ENCODE peak calls at places on chromosomes 16 and 17, in nine cellular contexts. One of them, this sample, is unnamed. For H3K4me1, H3K27me3 and H3K9me3, the result is how much of the 10 kb centered on the place peaks cover.

GRCh38 chr17:37239690-37240344 is 136.0 kb upstream of the C17orf78 start:
- DNase-seq in hepatocyte: peak
- DNase-seq in CD4-positive, CD25-positive, alpha-beta regulatory T cell: peak
- DNase-seq in CD8-positive, alpha-beta memory T cell: no peak
- DNase-seq in heart right ventricle: no peak
- DNase-seq in transverse colon: no peak
- DNase-seq in K562: peak
- DNase-seq in IMR-90: peak
- DNase-seq in thoracic aorta: no peak
- DNase-seq in this sample: no peak

GRCh38 chr16:27355610-27356009 is 41.8 kb downstream of the IL4R start:
- DNase-seq in hepatocyte: no peak
- DNase-seq in CD4-positive, CD25-positive, alpha-beta regulatory T cell: peak
- DNase-seq in CD8-positive, alpha-beta memory T cell: no peak
- DNase-seq in heart right ventricle: peak
- DNase-seq in transverse colon: peak
- DNase-seq in K562: peak
- DNase-seq in IMR-90: peak
- DNase-seq in thoracic aorta: no peak
- DNase-seq in this sample: peak

GRCh38 chr17:21573961-21574610 is 118.2 kb upstream of the KCNJ18 start:
- DNase-seq in hepatocyte: no peak
- DNase-seq in CD4-positive, CD25-positive, alpha-beta regulatory T cell: peak
- DNase-seq in CD8-positive, alpha-beta memory T cell: peak
- DNase-seq in heart right ventricle: peak
- DNase-seq in transverse colon: peak
- DNase-seq in K562: no peak
- DNase-seq in IMR-90: peak
- DNase-seq in thoracic aorta: no peak
- DNase-seq in this sample: no peak

GRCh38 chr17:6713130-6713917 is at the start of gene SLC13A5:
- DNase-seq in hepatocyte: peak
- DNase-seq in CD4-positive, CD25-positive, alpha-beta regulatory T cell: no peak
- DNase-seq in CD8-positive, alpha-beta memory T cell: no peak
- DNase-seq in heart right ventricle: peak
- DNase-seq in transverse colon: no peak
- DNase-seq in K562: peak
- DNase-seq in IMR-90: no peak
- DNase-seq in thoracic aorta: no peak
- DNase-seq in this sample: no peak

GRCh38 chr16:27235055-27235937 is 32.0 kb downstream of the KDM8 start:
- DNase-seq in hepatocyte: peak
- DNase-seq in CD4-positive, CD25-positive, alpha-beta regulatory T cell: peak
- DNase-seq in CD8-positive, alpha-beta memory T cell: peak
- DNase-seq in heart right ventricle: peak
- DNase-seq in transverse colon: peak
- DNase-seq in K562: peak
- DNase-seq in IMR-90: peak
- DNase-seq in thoracic aorta: peak
- DNase-seq in this sample: peak

GRCh38 chr17:43563262-43564079 is 17.3 kb upstream of the ETV4 start:
- DNase-seq in hepatocyte: no peak
- DNase-seq in CD4-positive, CD25-positive, alpha-beta regulatory T cell: no peak
- DNase-seq in CD8-positive, alpha-beta memory T cell: no peak
- DNase-seq in heart right ventricle: no peak
- DNase-seq in transverse colon: no peak
- DNase-seq in K562: no peak
- DNase-seq in IMR-90: no peak
- DNase-seq in thoracic aorta: no peak
- DNase-seq in this sample: no peak

GRCh38 chr17:31596382-31597323 is 205.2 kb downstream of the RAB11FIP4 start:
- DNase-seq in hepatocyte: peak
- DNase-seq in CD4-positive, CD25-positive, alpha-beta regulatory T cell: no peak
- DNase-seq in CD8-positive, alpha-beta memory T cell: peak
- DNase-seq in heart right ventricle: peak
- DNase-seq in transverse colon: peak
- DNase-seq in K562: no peak
- DNase-seq in IMR-90: peak
- DNase-seq in thoracic aorta: peak
- DNase-seq in this sample: peak

GRCh38 chr17:4599505-4600281 is 15.4 kb downstream of the SMTNL2 start:
- DNase-seq in hepatocyte: peak
- DNase-seq in CD4-positive, CD25-positive, alpha-beta regulatory T cell: no peak
- DNase-seq in CD8-positive, alpha-beta memory T cell: no peak
- DNase-seq in heart right ventricle: peak
- DNase-seq in transverse colon: no peak
- DNase-seq in K562: peak
- DNase-seq in IMR-90: peak
- DNase-seq in thoracic aorta: no peak
- DNase-seq in this sample: peak

GRCh38 chr16:86383488-86384262 is 126.7 kb upstream of the FOXF1 start:
- DNase-seq in hepatocyte: no peak
- DNase-seq in CD4-positive, CD25-positive, alpha-beta regulatory T cell: no peak
- DNase-seq in CD8-positive, alpha-beta memory T cell: no peak
- DNase-seq in heart right ventricle: no peak
- DNase-seq in transverse colon: no peak
- DNase-seq in K562: peak
- DNase-seq in IMR-90: peak
- DNase-seq in thoracic aorta: no peak
- DNase-seq in this sample: no peak

GRCh38 chr17:20202141-20202574 is 193.0 kb downstream of the SPECC1 start:
- DNase-seq in hepatocyte: no peak
- DNase-seq in CD4-positive, CD25-positive, alpha-beta regulatory T cell: no peak
- DNase-seq in CD8-positive, alpha-beta memory T cell: no peak
- DNase-seq in heart right ventricle: no peak
- DNase-seq in transverse colon: peak
- DNase-seq in K562: no peak
- DNase-seq in IMR-90: no peak
- DNase-seq in thoracic aorta: no peak
- DNase-seq in this sample: no peak

GRCh38 chr17:20200016-20200788 is 191.0 kb downstream of the SPECC1 start:
- DNase-seq in hepatocyte: no peak
- DNase-seq in CD4-positive, CD25-positive, alpha-beta regulatory T cell: no peak
- DNase-seq in CD8-positive, alpha-beta memory T cell: no peak
- DNase-seq in heart right ventricle: no peak
- DNase-seq in transverse colon: no peak
- DNase-seq in K562: no peak
- DNase-seq in IMR-90: peak
- DNase-seq in thoracic aorta: no peak
- DNase-seq in this sample: no peak

GRCh38 chr17:20201059-20201458 is 191.9 kb downstream of the SPECC1 start:
- DNase-seq in hepatocyte: no peak
- DNase-seq in CD4-positive, CD25-positive, alpha-beta regulatory T cell: no peak
- DNase-seq in CD8-positive, alpha-beta memory T cell: no peak
- DNase-seq in heart right ventricle: no peak
- DNase-seq in transverse colon: no peak
- DNase-seq in K562: no peak
- DNase-seq in IMR-90: no peak
- DNase-seq in thoracic aorta: no peak
- DNase-seq in this sample: no peak

GRCh38 chr17:20196314-20196713 is 187.2 kb downstream of the SPECC1 start:
- DNase-seq in hepatocyte: no peak
- DNase-seq in CD4-positive, CD25-positive, alpha-beta regulatory T cell: no peak
- DNase-seq in CD8-positive, alpha-beta memory T cell: no peak
- DNase-seq in heart right ventricle: no peak
- DNase-seq in transverse colon: no peak
- DNase-seq in K562: no peak
- DNase-seq in IMR-90: no peak
- DNase-seq in thoracic aorta: no peak
- DNase-seq in this sample: no peak

DNA sequence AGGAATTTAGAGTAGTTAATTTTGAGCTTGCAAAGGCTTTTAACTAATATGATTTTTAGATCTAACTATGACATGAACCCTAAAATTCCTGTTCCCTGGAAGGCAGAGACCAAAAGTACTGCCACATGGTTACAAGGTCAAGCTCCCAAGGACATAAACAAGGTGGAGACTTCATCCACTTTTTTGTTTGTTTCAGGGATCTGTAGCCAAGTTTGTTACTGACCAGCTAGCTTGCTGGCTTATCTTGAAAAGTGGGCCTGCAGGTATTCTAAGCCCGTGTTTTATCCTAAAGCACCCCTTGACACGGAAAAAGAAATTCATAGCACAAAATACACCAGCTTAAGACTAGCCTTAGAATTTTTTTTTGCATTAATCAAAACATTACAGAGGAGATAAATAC is 188.4 kb downstream of the SPECC1 start:
- DNase-seq in hepatocyte: no peak
- DNase-seq in CD4-positive, CD25-positive, alpha-beta regulatory T cell: no peak
- DNase-seq in CD8-positive, alpha-beta memory T cell: no peak
- DNase-seq in heart right ventricle: no peak
- DNase-seq in transverse colon: no peak
- DNase-seq in K562: no peak
- DNase-seq in IMR-90: no peak
- DNase-seq in thoracic aorta: no peak
- DNase-seq in this sample: no peak
- H3K4me1 ChIP-seq in hepatocyte: under half
- H3K4me1 ChIP-seq in CD4-positive, CD25-positive, alpha-beta regulatory T cell: under half
- H3K4me1 ChIP-seq in CD8-positive, alpha-beta memory T cell: under half
- H3K4me1 ChIP-seq in heart right ventricle: under half
- H3K4me1 ChIP-seq in transverse colon: under half
- H3K4me1 ChIP-seq in K562: under half
- H3K4me1 ChIP-seq in IMR-90: under half
- H3K4me1 ChIP-seq in thoracic aorta: under half
- H3K4me1 ChIP-seq in this sample: under half

GRCh38 chr17:14794961-14795360 is 470.2 kb downstream of the PMP22 start:
- DNase-seq in hepatocyte: no peak
- DNase-seq in CD4-positive, CD25-positive, alpha-beta regulatory T cell: no peak
- DNase-seq in CD8-positive, alpha-beta memory T cell: no peak
- DNase-seq in heart right ventricle: no peak
- DNase-seq in transverse colon: no peak
- DNase-seq in K562: no peak
- DNase-seq in IMR-90: no peak
- DNase-seq in thoracic aorta: no peak
- DNase-seq in this sample: no peak

GRCh38 chr17:14791221-14791620 is 473.9 kb downstream of the PMP22 start:
- DNase-seq in hepatocyte: no peak
- DNase-seq in CD4-positive, CD25-positive, alpha-beta regulatory T cell: no peak
- DNase-seq in CD8-positive, alpha-beta memory T cell: no peak
- DNase-seq in heart right ventricle: no peak
- DNase-seq in transverse colon: no peak
- DNase-seq in K562: no peak
- DNase-seq in IMR-90: peak
- DNase-seq in thoracic aorta: no peak
- DNase-seq in this sample: no peak

GRCh38 chr17:14793237-14793636 is 471.9 kb downstream of the PMP22 start:
- DNase-seq in hepatocyte: no peak
- DNase-seq in CD4-positive, CD25-positive, alpha-beta regulatory T cell: no peak
- DNase-seq in CD8-positive, alpha-beta memory T cell: no peak
- DNase-seq in heart right ventricle: no peak
- DNase-seq in transverse colon: no peak
- DNase-seq in K562: no peak
- DNase-seq in IMR-90: peak
- DNase-seq in thoracic aorta: no peak
- DNase-seq in this sample: no peak

GRCh38 chr17:14792751-14793150 is 472.4 kb downstream of the PMP22 start:
- DNase-seq in hepatocyte: peak
- DNase-seq in CD4-positive, CD25-positive, alpha-beta regulatory T cell: no peak
- DNase-seq in CD8-positive, alpha-beta memory T cell: no peak
- DNase-seq in heart right ventricle: no peak
- DNase-seq in transverse colon: peak
- DNase-seq in K562: no peak
- DNase-seq in IMR-90: no peak
- DNase-seq in thoracic aorta: no peak
- DNase-seq in this sample: no peak

GRCh38 chr17:14790518-14790917 is 474.6 kb downstream of the PMP22 start:
- DNase-seq in hepatocyte: no peak
- DNase-seq in CD4-positive, CD25-positive, alpha-beta regulatory T cell: no peak
- DNase-seq in CD8-positive, alpha-beta memory T cell: no peak
- DNase-seq in heart right ventricle: no peak
- DNase-seq in transverse colon: no peak
- DNase-seq in K562: no peak
- DNase-seq in IMR-90: peak
- DNase-seq in thoracic aorta: no peak
- DNase-seq in this sample: no peak
- H3K27me3 ChIP-seq in hepatocyte: under half
- H3K27me3 ChIP-seq in CD4-positive, CD25-positive, alpha-beta regulatory T cell: under half
- H3K27me3 ChIP-seq in CD8-positive, alpha-beta memory T cell: under half
- H3K27me3 ChIP-seq in heart right ventricle: under half
- H3K27me3 ChIP-seq in transverse colon: under half
- H3K27me3 ChIP-seq in K562: under half
- H3K27me3 ChIP-seq in IMR-90: under half
- H3K27me3 ChIP-seq in thoracic aorta: under half
- H3K27me3 ChIP-seq in this sample: under half

GRCh38 chr16:3321802-3322201 is 16.5 kb downstream of the ZNF75A start:
- DNase-seq in hepatocyte: no peak
- DNase-seq in CD4-positive, CD25-positive, alpha-beta regulatory T cell: no peak
- DNase-seq in CD8-positive, alpha-beta memory T cell: no peak
- DNase-seq in heart right ventricle: no peak
- DNase-seq in transverse colon: no peak
- DNase-seq in K562: no peak
- DNase-seq in IMR-90: no peak
- DNase-seq in thoracic aorta: no peak
- DNase-seq in this sample: no peak

GRCh38 chr16:3311496-3311895 is 6.2 kb downstream of the ZNF75A start:
- DNase-seq in hepatocyte: no peak
- DNase-seq in CD4-positive, CD25-positive, alpha-beta regulatory T cell: no peak
- DNase-seq in CD8-positive, alpha-beta memory T cell: no peak
- DNase-seq in heart right ventricle: no peak
- DNase-seq in transverse colon: no peak
- DNase-seq in K562: no peak
- DNase-seq in IMR-90: no peak
- DNase-seq in thoracic aorta: no peak
- DNase-seq in this sample: no peak

DNA sequence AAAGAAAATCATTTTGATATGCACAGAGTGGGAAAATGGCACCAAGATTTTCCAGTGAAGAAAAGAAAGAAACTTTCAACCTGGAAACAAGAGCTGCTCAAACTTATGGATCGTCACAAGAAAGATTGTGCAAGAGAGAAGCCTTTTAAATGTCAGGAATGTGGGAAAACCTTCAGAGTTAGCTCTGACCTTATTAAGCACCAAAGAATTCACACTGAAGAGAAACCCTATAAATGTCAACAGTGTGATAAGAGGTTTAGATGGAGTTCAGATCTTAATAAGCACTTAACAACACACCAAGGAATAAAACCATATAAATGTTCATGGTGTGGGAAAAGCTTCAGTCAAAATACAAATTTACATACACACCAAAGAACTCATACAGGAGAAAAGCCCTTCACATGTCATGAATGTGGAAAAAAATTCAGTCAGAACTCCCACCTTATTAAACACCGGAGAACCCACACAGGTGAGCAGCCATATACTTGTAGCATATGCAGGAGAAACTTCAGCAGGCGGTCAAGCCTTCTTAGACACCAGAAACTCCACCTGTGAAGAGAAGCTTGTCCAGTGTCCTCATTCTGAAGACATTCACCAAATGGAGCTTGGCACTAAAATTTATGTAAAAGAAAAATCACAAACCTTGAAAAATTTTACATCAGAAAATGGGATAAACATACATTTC is 12.2 kb downstream of the ZNF75A start:
- DNase-seq in hepatocyte: no peak
- DNase-seq in CD4-positive, CD25-positive, alpha-beta regulatory T cell: no peak
- DNase-seq in CD8-positive, alpha-beta memory T cell: no peak
- DNase-seq in heart right ventricle: no peak
- DNase-seq in transverse colon: no peak
- DNase-seq in K562: no peak
- DNase-seq in IMR-90: peak
- DNase-seq in thoracic aorta: no peak
- DNase-seq in this sample: no peak
- H3K9me3 ChIP-seq in hepatocyte: half or more
- H3K9me3 ChIP-seq in CD4-positive, CD25-positive, alpha-beta regulatory T cell: half or more
- H3K9me3 ChIP-seq in CD8-positive, alpha-beta memory T cell: half or more
- H3K9me3 ChIP-seq in heart right ventricle: half or more
- H3K9me3 ChIP-seq in transverse colon: half or more
- H3K9me3 ChIP-seq in K562: under half
- H3K9me3 ChIP-seq in IMR-90: half or more
- H3K9me3 ChIP-seq in thoracic aorta: half or more
- H3K9me3 ChIP-seq in this sample: under half

GRCh38 chr17:77116371-77116860 is 24.4 kb upstream of the SEC14L1 start:
- DNase-seq in hepatocyte: no peak
- DNase-seq in CD4-positive, CD25-positive, alpha-beta regulatory T cell: no peak
- DNase-seq in CD8-positive, alpha-beta memory T cell: no peak
- DNase-seq in heart right ventricle: no peak
- DNase-seq in transverse colon: no peak
- DNase-seq in K562: no peak
- DNase-seq in IMR-90: no peak
- DNase-seq in thoracic aorta: no peak
- DNase-seq in this sample: no peak
- H3K4me1 ChIP-seq in hepatocyte: under half
- H3K4me1 ChIP-seq in CD4-positive, CD25-positive, alpha-beta regulatory T cell: under half
- H3K4me1 ChIP-seq in CD8-positive, alpha-beta memory T cell: under half
- H3K4me1 ChIP-seq in heart right ventricle: half or more
- H3K4me1 ChIP-seq in transverse colon: under half
- H3K4me1 ChIP-seq in K562: under half
- H3K4me1 ChIP-seq in IMR-90: under half
- H3K4me1 ChIP-seq in thoracic aorta: under half
- H3K4me1 ChIP-seq in this sample: under half

This sample was measured in lung.